ENCODE peak calls at places on chromosomes 11 and 22, in six cellular contexts. S, O, V, L, P and F are unnamed samples.

GRCh38 chr11:57432714-57433163 is 5.8 kb upstream of the SLC43A3 start:
- DNase-seq in V (no peak), O (peak; percentile 20), S (no peak), L (peak; percentile 96), P (no peak), F (peak; percentile 99)

GRCh38 chr22:20015971-20016733 is 471 bp downstream of the ARVCF start:
- DNase-seq in L (no peak), S (no peak), O (no peak), P (peak; percentile 16), V (no peak), F (peak; percentile 37)

GRCh38 chr22:37485006-37485713 is 1.0 kb downstream of the MFNG start:
- DNase-seq in S (no peak), L (no peak), V (no peak), O (no peak), P (no peak), F (no peak)

GRCh38 chr11:126790550-126790981 is 210.0 kb downstream of the KIRREL3 start:
- DNase-seq in O (peak; percentile 88), V (no peak), L (peak; percentile 83), S (no peak), P (no peak), F (peak; percentile 64)

GRCh38 chr11:57255618-57256017 is 18.6 kb upstream of the APLNR start:
- DNase-seq in S (no peak), P (no peak), V (no peak), L (no peak), O (no peak), F (no peak)

GRCh38 chr11:63829823-63830489 is 9.0 kb upstream of the MARK2 start:
- DNase-seq in P (no peak), V (no peak), S (no peak), L (peak; percentile 38), O (peak; percentile 46), F (peak; percentile 58)

GRCh38 chr11:92941676-92942571 is 27.5 kb upstream of the MTNR1B start:
- DNase-seq in O (peak; percentile 68), S (no peak), P (no peak), L (peak; percentile 52), V (peak; percentile 7), F (peak; percentile 37)

GRCh38 chr11:46296520-46297448 is 19.3 kb downstream of the CREB3L1 start:
- DNase-seq in O (peak; percentile 81), L (peak; percentile 98), S (no peak), P (peak; percentile 52), V (peak; percentile 74), F (peak; percentile 96)

GRCh38 chr22:48379371-48379770 is 1448.3 kb downstream of the BRD1 start:
- DNase-seq in V (no peak), O (no peak), L (no peak), S (no peak), P (no peak), F (no peak)

GRCh38 chr11:57546451-57546850 is 9.1 kb downstream of the SMTNL1 start:
- DNase-seq in V (no peak), L (no peak), O (no peak), S (no peak), P (no peak), F (no peak)

GRCh38 chr11:112129656-112130055 is 34.2 kb downstream of the IL18 start:
- DNase-seq in V (no peak), S (no peak), O (no peak), P (no peak), L (no peak), F (no peak)

GRCh38 chr11:77171885-77172665 is 44.0 kb downstream of the MYO7A start:
- DNase-seq in L (no peak), S (no peak), P (no peak), V (no peak), O (no peak), F (no peak)

GRCh38 chr11:122234257-122234656 is 118.2 kb upstream of the BLID start:
- DNase-seq in V (no peak), P (no peak), O (no peak), S (no peak), L (no peak), F (no peak)

GRCh38 chr11:70105369-70105754 is 27.2 kb downstream of the ANO1 start:
- DNase-seq in L (no peak), V (no peak), P (no peak), S (no peak), O (no peak), F (no peak)

GRCh38 chr11:34613015-34613414 is 7.9 kb upstream of the EHF start:
- DNase-seq in P (no peak), V (no peak), S (no peak), L (no peak), O (no peak), F (no peak)

GRCh38 chr22:33126881-33127280 is 68.7 kb upstream of the SYN3 start:
- DNase-seq in V (peak; percentile 15), P (peak; percentile 6), O (no peak), S (no peak), L (no peak), F (no peak)

GRCh38 chr22:18095101-18095805 is 15.4 kb upstream of the TUBA8 start:
- DNase-seq in P (no peak), L (peak; percentile 14), S (no peak), O (no peak), V (no peak), F (no peak)

GRCh38 chr11:69366591-69366990 is 72.6 kb downstream of the MYEOV start:
- DNase-seq in O (no peak), L (no peak), S (no peak), V (no peak), P (no peak), F (no peak)

GRCh38 chr11:125532668-125533067 is 36.6 kb upstream of the FEZ1 start:
- DNase-seq in S (no peak), V (no peak), L (no peak), O (no peak), P (no peak), F (no peak)

GRCh38 chr22:36729321-36729720 is 25.8 kb upstream of the CACNG2 start:
- DNase-seq in S (no peak), P (no peak), V (no peak), O (no peak), L (no peak), F (no peak)

GRCh38 chr22:32076726-32077550 is 33.9 kb downstream of the SLC5A1 start:
- DNase-seq in L (no peak), O (no peak), P (peak; percentile 0), V (no peak), S (no peak), F (no peak)

GRCh38 chr11:14645247-14645912 is 1.8 kb downstream of the PDE3B start:
- DNase-seq in P (peak; percentile 63), S (no peak), V (no peak), O (peak; percentile 73), L (no peak), F (peak; percentile 40)

GRCh38 chr11:48034926-48035876 is 54.8 kb downstream of the PTPRJ start:
- DNase-seq in S (no peak), O (no peak), L (no peak), P (no peak), V (no peak), F (no peak)

GRCh38 chr22:33654173-33654890 is 265.9 kb downstream of the LARGE1 start:
- DNase-seq in S (no peak), V (no peak), L (no peak), O (no peak), P (no peak), F (no peak)

GRCh38 chr11:68930991-68931855 is 27.5 kb downstream of the IGHMBP2 start:
- DNase-seq in S (no peak), O (no peak), V (no peak), P (no peak), L (no peak), F (no peak)

GRCh38 chr22:46749682-46750529 is 11.9 kb upstream of the CERK start:
- DNase-seq in P (no peak), V (no peak), L (no peak), O (no peak), S (no peak), F (no peak)

GRCh38 chr11:8642226-8642625 is 40.2 kb downstream of the TRIM66 start:
- DNase-seq in S (no peak), V (no peak), L (no peak), P (peak; percentile 14), O (no peak), F (no peak)

GRCh38 chr11:108223449-108224149 is 732 bp downstream of the ATM start:
- DNase-seq in S (peak; percentile 19), L (peak; percentile 20), O (no peak), V (no peak), P (peak; percentile 19), F (no peak)

GRCh38 chr22:49321477-49322055 is 506.1 kb downstream of the BRD1 start:
- DNase-seq in L (no peak), P (no peak), S (no peak), V (no peak), O (no peak), F (no peak)

GRCh38 chr11:102476812-102477211 is 24.2 kb upstream of the TMEM123 start:
- DNase-seq in L (no peak), P (peak; percentile 9), V (no peak), O (no peak), S (no peak), F (no peak)

GRCh38 chr11:83583953-83584352 is 297.8 kb upstream of the CCDC90B start:
- DNase-seq in P (no peak), L (peak; percentile 3), S (no peak), V (no peak), O (peak; percentile 48), F (peak; percentile 86)

GRCh38 chr11:83306385-83307080 is 20.4 kb upstream of the CCDC90B start:
- DNase-seq in P (peak; percentile 38), S (no peak), O (no peak), L (no peak), V (no peak), F (no peak)

GRCh38 chr11:69963533-69964246 is 114.4 kb upstream of the ANO1 start:
- DNase-seq in S (no peak), V (no peak), L (no peak), P (no peak), O (no peak), F (peak; percentile 42)

GRCh38 chr22:43440556-43440955 is 28.7 kb downstream of the MPPED1 start:
- DNase-seq in S (no peak), L (no peak), V (no peak), P (no peak), O (no peak), F (no peak)

GRCh38 chr22:47333625-47334024 is 571.2 kb downstream of the TBC1D22A start:
- DNase-seq in S (peak; percentile 99), L (peak; percentile 42), V (peak; percentile 21), P (peak; percentile 93), O (peak; percentile 20), F (no peak)

GRCh38 chr11:131897976-131898375 is 527.6 kb downstream of the NTM start:
- DNase-seq in S (no peak), O (no peak), P (no peak), L (peak; percentile 56), V (no peak), F (peak; percentile 67)

GRCh38 chr11:84419576-84419975 is 1133.4 kb upstream of the CCDC90B start:
- DNase-seq in L (no peak), O (no peak), S (no peak), V (no peak), P (no peak), F (no peak)

GRCh38 chr22:47356433-47357011 is 594.1 kb downstream of the TBC1D22A start:
- DNase-seq in O (no peak), V (no peak), P (no peak), L (no peak), S (no peak), F (no peak)